ENCODE peak calls at places on chromosomes 7 and 10, in five cellular contexts. X, M, C, S and F are unnamed samples.

GRCh38 chr7:47573758-47574472 is 8.0 kb downstream of the TNS3 start:
- DNase-seq in M (no peak), X (peak), C (peak), S (no peak), F (no peak)

GRCh38 chr10:49164587-49165188 is 23.5 kb downstream of the TMEM273 start:
- DNase-seq in S (peak), M (peak), C (peak), X (peak), F (peak)

GRCh38 chr10:20598590-20598989 is 298.5 kb downstream of the NEBL start:
- DNase-seq in X (peak), M (peak), C (no peak), S (peak), F (peak)

GRCh38 chr7:80140388-80140787 is 5.8 kb downstream of the GNAI1 start:
- DNase-seq in S (no peak), X (no peak), C (no peak), M (no peak), F (peak)

GRCh38 chr10:12556057-12556456 is 206.7 kb downstream of the CAMK1D start:
- DNase-seq in C (no peak), M (no peak), X (no peak), S (no peak), F (no peak)

GRCh38 chr7:124922200-124922599 is 7.4 kb downstream of the POT1 start:
- DNase-seq in S (no peak), M (no peak), X (no peak), C (no peak), F (no peak)

GRCh38 chr10:1361411-1362105 is 305.4 kb downstream of the WDR37 start:
- DNase-seq in X (no peak), M (no peak), S (no peak), C (no peak), F (no peak)

GRCh38 chr7:75818462-75818861 is 4.9 kb upstream of the CCL24 start:
- DNase-seq in C (no peak), S (no peak), X (no peak), M (no peak), F (no peak)

GRCh38 chr7:134907639-134908038 is 78.7 kb upstream of the AGBL3 start:
- DNase-seq in C (no peak), X (no peak), S (no peak), M (no peak), F (no peak)

GRCh38 chr7:100127866-100128601 is 1.3 kb downstream of the MBLAC1 start:
- DNase-seq in M (no peak), S (no peak), C (no peak), X (no peak), F (no peak)

GRCh38 chr10:4127518-4128315 is 342.7 kb upstream of the KLF6 start:
- DNase-seq in M (peak), C (no peak), S (no peak), X (no peak), F (no peak)